ENCODE peak calls at places on chromosomes 5 and 9, in ten cellular contexts. O, D, L, A, B, X, Y, V, C and Z are unnamed samples.

GRCh38 chr9:86072393-86073016 is 26.9 kb downstream of the GOLM1 start:
- DNase-seq in D (no peak), V (no peak), O (no peak), X (no peak), A (no peak), B (no peak), L (no peak), C (no peak), Y (no peak), Z (no peak)

GRCh38 chr5:90901263-90901662 is 342.7 kb downstream of the ADGRV1 start:
- DNase-seq in X (no peak), B (no peak), A (no peak), Y (no peak), L (no peak), V (no peak), O (no peak), D (no peak), C (no peak), Z (no peak)

GRCh38 chr5:179275941-179276837 is 69.1 kb downstream of the ADAMTS2 start:
- DNase-seq in A (no peak), Y (no peak), V (peak), B (peak), D (peak), X (no peak), C (no peak), O (no peak), L (no peak), Z (no peak)

GRCh38 chr5:53922508-53923498 is 362.4 kb downstream of the NDUFS4 start:
- DNase-seq in L (no peak), D (no peak), C (no peak), X (no peak), O (no peak), A (no peak), Y (no peak), V (no peak), B (no peak), Z (no peak)

GRCh38 chr5:93831449-93831848 is 90.0 kb upstream of the POU5F2 start:
- DNase-seq in X (no peak), A (peak), D (no peak), V (no peak), O (no peak), L (no peak), C (no peak), B (no peak), Y (no peak), Z (no peak)

GRCh38 chr5:87121315-87122170 is 146.1 kb upstream of the RASA1 start:
- DNase-seq in L (peak), C (no peak), D (no peak), O (peak), A (peak), X (no peak), B (no peak), V (peak), Y (no peak), Z (peak)

GRCh38 chr5:50320131-50320749 is 120.8 kb downstream of the EMB start:
- DNase-seq in B (no peak), D (no peak), X (no peak), L (no peak), A (no peak), V (no peak), Y (no peak), O (peak), C (no peak), Z (no peak)

GRCh38 chr9:84838879-84839278 is 169.3 kb downstream of the NTRK2 start:
- DNase-seq in X (no peak), A (no peak), B (no peak), Y (no peak), C (no peak), O (no peak), L (peak), V (no peak), D (no peak), Z (no peak)

GRCh38 chr9:126511426-126511825 is 102.3 kb upstream of the LMX1B start:
- DNase-seq in L (no peak), D (no peak), X (no peak), A (no peak), Y (no peak), O (no peak), V (no peak), B (no peak), C (no peak), Z (no peak)

GRCh38 chr5:15326932-15327331 is 173.0 kb upstream of the FBXL7 start:
- DNase-seq in C (no peak), X (no peak), Y (no peak), A (no peak), V (no peak), B (no peak), O (no peak), L (no peak), D (no peak), Z (no peak)

GRCh38 chr9:77747163-77747562 is 99.0 kb upstream of the GNA14 start:
- DNase-seq in B (no peak), D (no peak), V (no peak), A (no peak), O (no peak), X (no peak), Y (no peak), C (no peak), L (no peak), Z (no peak)

GRCh38 chr9:4832786-4833579 is 40.2 kb downstream of the RCL1 start:
- DNase-seq in D (no peak), L (no peak), B (no peak), A (peak), O (peak), V (no peak), X (no peak), Y (no peak), C (no peak), Z (peak)

GRCh38 chr5:142981886-142982820 is 212.0 kb downstream of the ARHGAP26 start:
- DNase-seq in D (peak), C (peak), Y (peak), A (peak), O (no peak), L (no peak), V (peak), X (peak), B (peak), Z (no peak)

GRCh38 chr5:61394793-61395192 is 62.7 kb downstream of the ZSWIM6 start:
- DNase-seq in V (no peak), C (no peak), D (no peak), X (no peak), L (no peak), O (no peak), A (no peak), Y (no peak), B (no peak), Z (no peak)

GRCh38 chr5:120510098-120510634 is 46.1 kb downstream of the PRR16 start:
- DNase-seq in O (no peak), Y (no peak), C (no peak), L (no peak), A (no peak), X (no peak), V (no peak), B (no peak), D (no peak), Z (no peak)

GRCh38 chr9:129686736-129687135 is 21.3 kb downstream of the PRRX2 start:
- DNase-seq in L (no peak), A (no peak), Y (no peak), O (no peak), D (no peak), V (no peak), X (no peak), B (no peak), C (no peak), Z (no peak)

GRCh38 chr9:6598249-6598725 is 47.2 kb downstream of the GLDC start:
- DNase-seq in O (no peak), X (no peak), A (no peak), L (peak), V (no peak), D (no peak), C (no peak), Y (no peak), B (no peak), Z (no peak)

GRCh38 chr5:149405550-149406202 is 26.6 kb upstream of the IL17B start:
- DNase-seq in V (no peak), O (no peak), L (no peak), D (peak), C (no peak), Y (no peak), A (no peak), X (no peak), B (no peak), Z (no peak)

GRCh38 chr5:141717043-141717442 is 35.0 kb upstream of the ARAP3 start:
- DNase-seq in V (no peak), O (no peak), A (no peak), C (no peak), D (no peak), Y (peak), L (no peak), B (no peak), X (no peak), Z (no peak)

GRCh38 chr5:150522504-150523464 is 14.9 kb downstream of the NDST1 start:
- DNase-seq in Y (no peak), A (no peak), D (no peak), X (no peak), L (no peak), C (no peak), B (no peak), V (peak), O (no peak), Z (no peak)

GRCh38 chr5:79225026-79225425 is 10.9 kb upstream of the JMY start:
- DNase-seq in B (no peak), C (no peak), O (no peak), A (no peak), X (no peak), V (no peak), Y (no peak), L (no peak), D (no peak), Z (no peak)

GRCh38 chr5:113114559-113114958 is 138.0 kb downstream of the DCP2 start:
- DNase-seq in V (no peak), L (no peak), C (no peak), Y (no peak), X (no peak), D (no peak), B (no peak), A (no peak), O (no peak), Z (no peak)

GRCh38 chr9:136546697-136547481 is 1.0 kb upstream of the NOTCH1 start:
- DNase-seq in L (no peak), C (no peak), O (no peak), A (peak), V (peak), Y (peak), B (peak), X (peak), D (peak), Z (no peak)
- TF ChIP-seq POLR2AphosphoS5 in L (no peak), C (no peak), O (peak), A (peak), V (peak), Y (peak), B (peak), X (peak), D (peak), Z (no peak)

GRCh38 chr5:111922344-111922743 is 165.3 kb upstream of the NREP start:
- DNase-seq in O (no peak), Y (no peak), C (no peak), D (no peak), V (no peak), X (no peak), L (no peak), A (no peak), B (no peak), Z (no peak)
- TF ChIP-seq POLR2AphosphoS5 in O (no peak), Y (no peak), C (no peak), D (no peak), V (no peak), X (no peak), L (no peak), A (no peak), B (no peak), Z (no peak)

GRCh38 chr9:107759009-107759822 is 269.6 kb upstream of the KLF4 start:
- DNase-seq in O (no peak), V (no peak), C (no peak), D (no peak), X (no peak), Y (no peak), L (peak), A (no peak), B (no peak), Z (no peak)

GRCh38 chr9:107759823-107760166 is 270.2 kb upstream of the KLF4 start:
- DNase-seq in V (no peak), B (no peak), C (no peak), X (no peak), A (no peak), Y (no peak), O (no peak), D (no peak), L (no peak), Z (no peak)

GRCh38 chr9:107756091-107756490 is 266.5 kb upstream of the KLF4 start:
- DNase-seq in Y (no peak), L (no peak), O (no peak), A (no peak), X (no peak), V (no peak), C (no peak), D (no peak), B (no peak), Z (no peak)

GRCh38 chr9:107761307-107761706 is 271.7 kb upstream of the KLF4 start:
- DNase-seq in Y (no peak), D (no peak), L (no peak), X (no peak), V (no peak), A (no peak), O (no peak), C (no peak), B (no peak), Z (no peak)

DNA sequence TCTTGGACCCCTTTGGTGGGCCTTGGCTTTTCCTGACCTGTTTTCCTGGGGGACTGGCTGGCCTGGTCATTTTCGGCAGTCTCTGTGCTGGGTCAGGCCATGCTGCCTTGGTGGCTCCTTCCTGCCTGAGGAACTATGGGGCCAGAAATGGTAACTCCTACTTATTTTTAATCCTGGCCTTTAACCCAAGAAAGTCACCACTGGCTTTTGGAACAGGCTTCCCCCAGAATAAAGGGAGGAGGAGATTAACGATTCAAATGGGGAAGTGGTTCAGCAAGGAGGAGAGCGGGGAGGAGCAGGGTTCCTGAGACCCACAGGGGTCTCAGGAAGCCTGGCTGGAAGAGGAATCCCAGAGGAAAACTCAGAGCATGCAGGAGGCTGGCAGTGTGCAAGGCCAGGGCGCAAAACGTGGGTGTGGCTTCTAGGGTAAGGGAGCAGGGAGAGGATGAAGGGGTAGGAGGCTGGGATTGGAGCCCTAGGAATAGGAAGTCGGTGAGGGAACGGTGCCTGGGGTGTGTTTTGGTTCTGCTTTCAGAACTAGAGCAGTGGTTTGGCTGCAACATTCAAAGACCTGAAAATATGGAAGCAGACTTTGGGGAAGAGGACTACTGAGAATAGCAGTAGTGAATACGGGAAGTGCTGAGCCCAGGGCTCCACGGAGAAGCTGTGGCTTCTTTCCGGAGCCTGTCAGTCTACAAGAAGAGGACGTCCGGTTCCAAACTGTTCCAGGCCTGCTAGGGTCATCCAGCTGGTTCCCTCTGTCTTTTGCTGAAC is 271.1 kb upstream of the KLF4 start:
- DNase-seq in Y (no peak), B (no peak), O (no peak), V (no peak), C (no peak), A (no peak), L (no peak), X (no peak), D (peak), Z (no peak)
- TF ChIP-seq POLR2AphosphoS5 in Y (no peak), B (no peak), O (no peak), V (no peak), C (no peak), A (no peak), L (no peak), X (no peak), D (no peak), Z (no peak)

GRCh38 chr9:136567651-136568287 is 21.9 kb upstream of the NOTCH1 start:
- DNase-seq in L (no peak), D (peak), V (peak), C (peak), A (no peak), O (peak), B (peak), Y (peak), X (peak), Z (no peak)
- TF ChIP-seq POLR2AphosphoS5 in L (no peak), D (peak), V (no peak), C (no peak), A (peak), O (no peak), B (peak), Y (no peak), X (peak), Z (no peak)

GRCh38 chr5:154761062-154761740 is 6.0 kb downstream of the LARP1 start:
- DNase-seq in Y (no peak), L (no peak), A (no peak), O (no peak), V (no peak), C (no peak), X (no peak), D (no peak), B (no peak), Z (no peak)
- TF ChIP-seq POLR2AphosphoS5 in Y (no peak), L (no peak), A (no peak), O (no peak), V (no peak), C (no peak), X (no peak), D (no peak), B (no peak), Z (no peak)

GRCh38 chr5:159449925-159450324 is 119.6 kb upstream of the IL12B start:
- DNase-seq in A (no peak), L (no peak), D (no peak), B (no peak), C (no peak), O (peak), X (no peak), V (no peak), Y (no peak), Z (no peak)

GRCh38 chr5:159453209-159453608 is 122.9 kb upstream of the IL12B start:
- DNase-seq in V (no peak), C (no peak), D (no peak), B (no peak), X (no peak), L (peak), A (no peak), Y (no peak), O (no peak), Z (no peak)

GRCh38 chr5:159450417-159450816 is 120.1 kb upstream of the IL12B start:
- DNase-seq in V (no peak), O (no peak), Y (no peak), B (no peak), D (no peak), X (no peak), C (no peak), A (no peak), L (no peak), Z (no peak)

GRCh38 chr5:159452480-159453167 is 122.3 kb upstream of the IL12B start:
- DNase-seq in O (no peak), V (no peak), C (no peak), D (no peak), L (no peak), X (no peak), A (no peak), B (no peak), Y (no peak), Z (no peak)

DNA sequence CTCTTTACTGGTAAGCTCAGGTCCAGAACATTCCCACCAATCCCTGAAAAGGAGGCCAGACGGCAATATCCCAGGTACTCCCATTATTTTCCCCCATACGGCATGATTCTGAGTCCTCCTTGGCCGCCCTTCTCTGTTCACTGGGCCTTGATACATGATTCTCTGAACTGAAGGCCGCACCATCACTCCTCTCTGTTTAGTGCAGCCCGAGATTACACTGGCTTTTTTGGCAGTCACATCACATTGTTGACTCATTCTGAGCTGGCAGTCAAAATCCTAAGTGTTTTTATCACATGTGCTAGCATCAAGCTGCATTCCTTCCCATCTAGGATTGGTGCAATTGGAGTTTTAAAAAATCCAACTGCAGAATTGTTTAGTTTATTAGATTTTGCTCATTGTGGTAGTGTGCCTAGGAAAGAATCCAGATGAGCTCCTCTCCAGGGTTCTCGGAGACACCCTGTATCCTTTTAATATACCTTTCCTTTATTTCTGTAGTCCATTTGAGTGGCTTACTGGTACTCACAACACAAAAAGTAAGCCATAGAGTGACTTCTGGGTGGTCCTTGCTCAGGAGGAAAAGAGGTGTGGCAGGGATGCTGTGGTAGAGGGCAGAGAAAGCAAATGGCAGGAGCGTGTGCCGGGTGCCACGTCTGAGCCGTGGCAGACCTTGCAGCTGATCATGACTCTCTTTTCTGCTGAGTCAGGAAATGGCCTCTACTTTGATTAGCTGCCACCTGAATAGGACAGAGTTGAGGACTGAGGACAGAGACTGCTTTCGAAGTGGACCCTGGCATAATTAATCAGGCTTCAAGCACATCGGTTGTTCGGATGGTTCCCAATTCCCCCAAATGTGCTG is 121.1 kb upstream of the IL12B start:
- DNase-seq in D (peak), X (no peak), Y (no peak), O (peak), L (no peak), C (no peak), V (no peak), A (no peak), B (no peak), Z (peak)
- TF ChIP-seq POLR2AphosphoS5 in D (no peak), X (peak), Y (no peak), O (no peak), L (no peak), C (no peak), V (peak), A (no peak), B (peak), Z (no peak)

GRCh38 chr5:65101706-65102105 is 333.0 kb downstream of the CWC27 start:
- DNase-seq in Y (no peak), O (no peak), C (no peak), V (no peak), L (no peak), D (no peak), B (no peak), X (no peak), A (no peak), Z (no peak)

GRCh38 chr5:65104831-65105230 is 336.1 kb downstream of the CWC27 start:
- DNase-seq in C (no peak), X (no peak), L (no peak), B (no peak), Y (no peak), O (no peak), D (no peak), A (no peak), V (no peak), Z (no peak)

GRCh38 chr5:65103674-65104035 is 334.9 kb downstream of the CWC27 start:
- DNase-seq in L (no peak), A (no peak), O (no peak), B (no peak), C (no peak), Y (peak), V (no peak), X (no peak), D (no peak), Z (no peak)

GRCh38 chr5:65102501-65102825 is 333.7 kb downstream of the CWC27 start:
- DNase-seq in B (no peak), V (no peak), L (no peak), A (peak), X (no peak), D (no peak), O (no peak), Y (no peak), C (no peak), Z (no peak)

DNA sequence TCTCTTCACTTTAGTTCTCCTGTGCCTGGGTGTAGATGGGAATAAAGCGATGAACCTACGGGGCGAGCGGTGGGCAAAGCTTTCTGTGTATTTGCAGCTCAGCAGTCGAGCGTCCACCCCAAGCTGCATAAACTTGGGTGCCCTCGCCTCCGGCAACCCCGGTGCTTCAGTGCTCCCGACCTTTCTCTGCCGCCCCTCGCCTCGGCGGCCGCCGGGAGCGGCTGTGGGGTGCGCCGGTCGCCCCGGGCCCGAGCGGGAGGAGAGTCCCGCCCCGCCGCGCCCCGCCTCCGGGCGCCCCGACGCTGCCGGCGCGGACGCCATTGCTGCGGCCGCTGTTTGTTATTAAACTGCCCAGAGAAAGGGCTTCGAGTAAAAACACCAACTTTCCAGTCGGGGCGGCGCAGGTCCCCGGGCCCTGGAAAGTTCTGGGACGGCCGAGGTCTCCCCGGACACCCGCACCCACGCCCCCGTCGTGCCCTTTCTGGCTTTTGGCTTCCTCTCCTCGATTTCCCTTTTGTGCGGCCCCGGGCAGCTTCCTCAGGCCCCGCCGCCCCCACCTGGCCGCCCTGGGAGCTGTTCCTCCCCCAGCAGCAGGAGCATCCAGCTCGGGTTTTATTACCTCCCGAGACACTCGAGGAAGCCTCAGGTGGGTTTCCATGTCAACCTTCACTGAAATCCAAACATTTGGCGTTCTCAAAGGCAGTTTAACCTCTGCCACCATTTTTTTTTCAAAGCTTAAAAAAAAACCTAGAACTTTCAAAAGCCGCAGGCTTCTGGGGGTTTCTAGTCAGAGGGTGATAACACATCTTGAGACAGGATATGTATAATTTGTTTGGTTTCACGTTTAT is 334.3 kb downstream of the CWC27 start:
- DNase-seq in D (peak), L (no peak), C (peak), O (no peak), A (peak), Y (peak), V (peak), X (peak), B (peak), Z (no peak)
- TF ChIP-seq POLR2AphosphoS5 in D (peak), L (no peak), C (no peak), O (no peak), A (peak), Y (peak), V (no peak), X (no peak), B (no peak), Z (no peak)